ENCODE peak calls at places on chromosome 7, in ten cellular contexts. P, C, Q, D, H, Y, K, S, Z and B are unnamed samples.
A peak's percentile ranks its signal among the peaks of the same experiment; 100 is the strongest.

GRCh38 chr7:69880848-69881247 is 282.6 kb downstream of the AUTS2 start:
- DNase-seq in P (no peak), Y (no peak), Z (no peak), C (no peak), K (no peak), S (no peak), Q (no peak), D (no peak), H (no peak), B (no peak)

GRCh38 chr7:85068796-85069195 is 118.1 kb downstream of the SEMA3D start:
- DNase-seq in D (no peak), Z (no peak), Q (no peak), C (no peak), S (no peak), P (no peak), Y (no peak), H (no peak), K (no peak), B (no peak)

GRCh38 chr7:51126324-51126723 is 190.3 kb downstream of the COBL start:
- DNase-seq in K (no peak), D (no peak), H (no peak), Q (no peak), Z (no peak), P (no peak), C (no peak), Y (no peak), S (no peak), B (no peak)

GRCh38 chr7:80779456-80779855 is 139.4 kb downstream of the SEMA3C start:
- DNase-seq in S (no peak), Z (no peak), H (no peak), K (no peak), C (no peak), Q (no peak), D (no peak), P (no peak), Y (no peak), B (no peak)

GRCh38 chr7:78473011-78473410 is 674.4 kb downstream of the PHTF2 start:
- DNase-seq in S (no peak), H (no peak), Q (no peak), D (no peak), Y (no peak), Z (no peak), P (no peak), C (no peak), K (no peak), B (no peak)

GRCh38 chr7:110418651-110419270 is 672.2 kb upstream of the LRRN3 start:
- DNase-seq in H (no peak), K (no peak), Q (no peak), P (no peak), C (no peak), S (no peak), D (no peak), Z (no peak), Y (no peak), B (no peak)

GRCh38 chr7:29622335-29623265 is 59.0 kb downstream of the PRR15 start:
- DNase-seq in S (no peak), D (no peak), C (peak; percentile 80), H (peak; percentile 83), Y (no peak), Z (no peak), P (no peak), Q (no peak), K (no peak), B (no peak)

GRCh38 chr7:126776506-126776905 is 476.2 kb downstream of the GRM8 start:
- DNase-seq in H (no peak), D (no peak), C (no peak), Q (no peak), P (no peak), K (no peak), Z (no peak), S (no peak), Y (no peak), B (no peak)

GRCh38 chr7:96992624-96993452 is 12.5 kb upstream of the DLX6 start:
- DNase-seq in Y (peak; percentile 64), D (no peak), H (no peak), Q (no peak), Z (no peak), C (no peak), K (no peak), P (no peak), S (no peak), B (no peak)

GRCh38 chr7:127066974-127067373 is 185.8 kb downstream of the GRM8 start:
- DNase-seq in C (no peak), D (peak; percentile 4), Y (peak; percentile 67), H (no peak), Z (no peak), S (no peak), P (peak; percentile 23), Q (no peak), K (peak; percentile 10), B (no peak)

GRCh38 chr7:158328376-158329013 is 259.1 kb downstream of the PTPRN2 start:
- DNase-seq in K (no peak), D (no peak), Q (no peak), Z (no peak), Y (no peak), S (no peak), C (no peak), P (no peak), H (no peak), B (no peak)

GRCh38 chr7:55651057-55651456 is 78.8 kb upstream of the VOPP1 start:
- DNase-seq in H (no peak), K (no peak), S (no peak), C (no peak), Y (no peak), Z (no peak), Q (no peak), D (no peak), P (no peak), B (no peak)

GRCh38 chr7:117034851-117035462 is 81.7 kb downstream of the ST7 start:
- DNase-seq in P (no peak), K (peak; percentile 12), Z (no peak), C (no peak), Y (no peak), Q (no peak), S (no peak), H (no peak), D (no peak), B (no peak)

GRCh38 chr7:620052-620451 is 100.4 kb upstream of the PDGFA start:
- DNase-seq in D (no peak), S (no peak), H (no peak), K (no peak), Q (no peak), P (no peak), Z (no peak), C (no peak), Y (no peak), B (no peak)

DNA sequence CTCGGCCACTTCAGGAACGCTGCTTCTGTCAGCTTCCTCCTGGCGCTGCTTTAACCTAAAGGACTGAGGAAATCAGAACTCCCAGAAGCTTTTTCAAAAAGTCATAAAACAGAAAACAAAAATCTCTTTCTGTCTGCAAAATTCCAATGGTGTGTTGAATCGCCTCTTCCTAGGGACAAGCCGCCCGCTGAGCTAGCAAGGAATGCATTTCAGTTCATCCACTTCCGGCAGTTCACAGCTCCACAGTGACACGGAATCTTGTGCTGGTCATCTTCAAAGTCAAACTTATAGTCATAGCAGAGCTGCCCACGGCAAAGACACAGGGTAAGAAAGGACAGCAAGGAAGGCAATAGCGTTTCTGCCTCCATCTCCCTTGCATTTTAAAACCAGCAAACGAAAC is 111.1 kb downstream of the GALNT11 start:
- DNase-seq in Y (no peak), C (no peak), K (no peak), Z (no peak), H (no peak), D (no peak), Q (no peak), P (no peak), S (no peak), B (no peak)
- H3K4me1 ChIP-seq in Y (peaks cover 6% of the 10 kb centered on the region), C (no peaks in the 10 kb centered on the region), K (no peaks in the 10 kb centered on the region), Z (no peaks in the 10 kb centered on the region), H (no peaks in the 10 kb centered on the region), D (no peaks in the 10 kb centered on the region), Q (peaks cover 26% of the 10 kb centered on the region), P (no peaks in the 10 kb centered on the region), S (no peaks in the 10 kb centered on the region), B (peaks cover 7% of the 10 kb centered on the region)

GRCh38 chr7:150949971-150950491 is 28.1 kb downstream of the KCNH2 start:
- DNase-seq in D (no peak), K (no peak), P (no peak), Z (no peak), S (peak; percentile 35), H (no peak), Q (no peak), C (no peak), Y (peak; percentile 12), B (no peak)
- TF ChIP-seq POLR2A in D (no peak), K (no peak), P (no peak), Z (no peak), S (no peak), H (no peak), Q (no peak), C (no peak), Y (no peak), B (no peak)

GRCh38 chr7:13920053-13920697 is 69.3 kb downstream of the ETV1 start:
- DNase-seq in C (peak; percentile 7), Q (peak; percentile 41), K (peak; percentile 51), P (no peak), D (peak; percentile 0), H (peak; percentile 96), S (no peak), Z (no peak), Y (no peak), B (no peak)

GRCh38 chr7:13915891-13916290 is 73.6 kb downstream of the ETV1 start:
- DNase-seq in H (no peak), Z (no peak), P (no peak), C (no peak), S (no peak), K (no peak), Q (no peak), Y (no peak), D (no peak), B (no peak)

GRCh38 chr7:13921062-13921461 is 68.4 kb downstream of the ETV1 start:
- DNase-seq in Q (no peak), Y (no peak), K (no peak), Z (no peak), S (no peak), C (no peak), D (no peak), P (no peak), H (no peak), B (no peak)
- H3K27ac ChIP-seq in Q (no peak overlapping the region), Y (no peak overlapping the region), K (no peak overlapping the region), Z (no peak overlapping the region), S (no peak overlapping the region), C (no peak overlapping the region), D (no peak overlapping the region), P (no peak overlapping the region), H (peak overlapping the region; percentile 69), B (no peak overlapping the region)

DNA sequence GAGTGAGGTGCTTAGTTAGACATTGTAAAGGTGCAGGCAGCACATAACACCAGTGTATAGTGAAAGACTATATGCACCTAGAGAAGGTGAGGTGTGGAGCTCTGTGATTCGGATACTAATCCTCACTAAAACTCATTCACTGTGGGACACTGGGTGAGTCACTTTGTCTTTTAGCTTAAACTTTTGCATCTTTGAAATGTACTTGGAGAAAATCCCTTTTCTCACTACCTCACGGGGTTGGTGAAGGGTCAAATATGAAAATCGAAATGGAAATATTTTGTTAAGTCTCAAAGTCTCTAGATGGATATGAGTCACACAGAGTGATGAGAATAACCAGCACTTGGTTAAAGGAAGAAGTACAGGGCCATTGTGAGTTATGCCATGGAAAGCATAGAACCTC is 38.0 kb downstream of the MDFIC start:
- DNase-seq in P (no peak), Q (no peak), Z (no peak), S (no peak), K (no peak), H (no peak), C (no peak), Y (no peak), D (no peak), B (no peak)
- H3K4me1 ChIP-seq in P (no peaks in the 10 kb centered on the region), Q (peaks cover 17% of the 10 kb centered on the region), Z (no peaks in the 10 kb centered on the region), S (no peaks in the 10 kb centered on the region), K (no peaks in the 10 kb centered on the region), H (no peaks in the 10 kb centered on the region), C (no peaks in the 10 kb centered on the region), Y (no peaks in the 10 kb centered on the region), D (no peaks in the 10 kb centered on the region), B (no peaks in the 10 kb centered on the region)

GRCh38 chr7:140062528-140063299 is at the start of gene PARP12:
- DNase-seq in H (no peak), C (peak; percentile 41), Q (peak; percentile 69), S (peak; percentile 96), K (peak; percentile 82), P (peak; percentile 97), Z (peak; percentile 42), D (peak; percentile 59), Y (peak; percentile 88), B (peak; percentile 84)
- TF ChIP-seq POLR2A in H (no peak), C (peak; percentile 29), Q (peak; percentile 44), S (peak; percentile 86), K (peak; percentile 54), P (peak; percentile 69), Z (no peak), D (peak; percentile 34), Y (no peak), B (no peak)